ENCODE peak calls at places on chromosomes 12 and 14, in ten cellular contexts. One of them, this sample, is unnamed.

GRCh38 chr12:87795555-87795954 is 233.6 kb downstream of the C12orf50 start:
- DNase-seq in mesenchymal stem cell: no peak
- DNase-seq in PC-3: no peak
- DNase-seq in mammary epithelial cell: no peak
- DNase-seq in fibroblast of lung: no peak
- DNase-seq in HCT116: no peak
- DNase-seq in OCI-LY7: no peak
- DNase-seq in IMR-90: no peak
- DNase-seq in GM23248: no peak
- DNase-seq in hepatocyte: no peak
- DNase-seq in this sample: no peak

GRCh38 chr12:24697295-24697694 is 251.6 kb downstream of the BCAT1 start:
- DNase-seq in mesenchymal stem cell: no peak
- DNase-seq in PC-3: no peak
- DNase-seq in mammary epithelial cell: no peak
- DNase-seq in fibroblast of lung: no peak
- DNase-seq in HCT116: no peak
- DNase-seq in OCI-LY7: no peak
- DNase-seq in IMR-90: no peak
- DNase-seq in GM23248: no peak
- DNase-seq in hepatocyte: no peak
- DNase-seq in this sample: no peak

GRCh38 chr14:22974530-22975313 is 7.6 kb downstream of the AJUBA start:
- DNase-seq in mesenchymal stem cell: peak; percentile 62
- DNase-seq in PC-3: no peak
- DNase-seq in mammary epithelial cell: no peak
- DNase-seq in fibroblast of lung: no peak
- DNase-seq in HCT116: no peak
- DNase-seq in OCI-LY7: no peak
- DNase-seq in IMR-90: no peak
- DNase-seq in GM23248: no peak
- DNase-seq in hepatocyte: no peak
- DNase-seq in this sample: no peak

GRCh38 chr14:54746019-54746418 is 156.6 kb downstream of the GCH1 start:
- DNase-seq in mesenchymal stem cell: no peak
- DNase-seq in PC-3: no peak
- DNase-seq in mammary epithelial cell: no peak
- DNase-seq in fibroblast of lung: no peak
- DNase-seq in HCT116: no peak
- DNase-seq in OCI-LY7: no peak
- DNase-seq in IMR-90: no peak
- DNase-seq in GM23248: no peak
- DNase-seq in hepatocyte: no peak
- DNase-seq in this sample: no peak

GRCh38 chr14:73644531-73645247 is at the start of gene DNAL1:
- DNase-seq in mesenchymal stem cell: peak; percentile 92
- DNase-seq in PC-3: peak; percentile 93
- DNase-seq in mammary epithelial cell: peak; percentile 85
- DNase-seq in fibroblast of lung: peak; percentile 88
- DNase-seq in HCT116: peak; percentile 71
- DNase-seq in OCI-LY7: peak; percentile 93
- DNase-seq in IMR-90: peak; percentile 85
- DNase-seq in GM23248: peak; percentile 96
- DNase-seq in hepatocyte: peak; percentile 96
- DNase-seq in this sample: peak; percentile 93

GRCh38 chr14:86243158-86243557 is 713.2 kb downstream of the FLRT2 start:
- DNase-seq in mesenchymal stem cell: no peak
- DNase-seq in PC-3: no peak
- DNase-seq in mammary epithelial cell: no peak
- DNase-seq in fibroblast of lung: no peak
- DNase-seq in HCT116: no peak
- DNase-seq in OCI-LY7: peak; percentile 82
- DNase-seq in IMR-90: no peak
- DNase-seq in GM23248: no peak
- DNase-seq in hepatocyte: no peak
- DNase-seq in this sample: no peak

GRCh38 chr14:80954771-80955299 is 586 bp upstream of the TSHR start:
- DNase-seq in mesenchymal stem cell: peak; percentile 83
- DNase-seq in PC-3: peak; percentile 88
- DNase-seq in mammary epithelial cell: peak; percentile 63
- DNase-seq in fibroblast of lung: peak; percentile 74
- DNase-seq in HCT116: peak; percentile 51
- DNase-seq in OCI-LY7: peak; percentile 88
- DNase-seq in IMR-90: peak; percentile 72
- DNase-seq in GM23248: peak; percentile 92
- DNase-seq in hepatocyte: peak; percentile 85
- DNase-seq in this sample: peak; percentile 80

GRCh38 chr12:55729592-55730446 is 1.0 kb upstream of the CD63 start:
- DNase-seq in mesenchymal stem cell: peak; percentile 97
- DNase-seq in PC-3: peak; percentile 93
- DNase-seq in mammary epithelial cell: peak; percentile 93
- DNase-seq in fibroblast of lung: peak; percentile 57
- DNase-seq in HCT116: peak; percentile 68
- DNase-seq in OCI-LY7: peak; percentile 70
- DNase-seq in IMR-90: peak; percentile 94
- DNase-seq in GM23248: peak; percentile 94
- DNase-seq in hepatocyte: peak; percentile 94
- DNase-seq in this sample: peak; percentile 88

GRCh38 chr14:51093371-51094281 is 1.3 kb downstream of the TRIM9 start:
- DNase-seq in mesenchymal stem cell: no peak
- DNase-seq in PC-3: no peak
- DNase-seq in mammary epithelial cell: peak; percentile 35
- DNase-seq in fibroblast of lung: peak; percentile 3
- DNase-seq in HCT116: no peak
- DNase-seq in OCI-LY7: peak; percentile 23
- DNase-seq in IMR-90: no peak
- DNase-seq in GM23248: no peak
- DNase-seq in hepatocyte: peak; percentile 32
- DNase-seq in this sample: no peak

GRCh38 chr12:76563061-76563460 is 3.5 kb upstream of the OSBPL8 start:
- DNase-seq in mesenchymal stem cell: no peak
- DNase-seq in PC-3: peak; percentile 40
- DNase-seq in mammary epithelial cell: no peak
- DNase-seq in fibroblast of lung: no peak
- DNase-seq in HCT116: no peak
- DNase-seq in OCI-LY7: no peak
- DNase-seq in IMR-90: no peak
- DNase-seq in GM23248: no peak
- DNase-seq in hepatocyte: no peak
- DNase-seq in this sample: no peak

GRCh38 chr12:49293056-49293956 is 1.6 kb upstream of the PRPH start:
- DNase-seq in mesenchymal stem cell: no peak
- DNase-seq in PC-3: no peak
- DNase-seq in mammary epithelial cell: no peak
- DNase-seq in fibroblast of lung: peak; percentile 27
- DNase-seq in HCT116: no peak
- DNase-seq in OCI-LY7: no peak
- DNase-seq in IMR-90: no peak
- DNase-seq in GM23248: no peak
- DNase-seq in hepatocyte: no peak
- DNase-seq in this sample: no peak

GRCh38 chr12:108890208-108890607 is 10.3 kb downstream of the DAO start:
- DNase-seq in mesenchymal stem cell: peak; percentile 23
- DNase-seq in PC-3: peak; percentile 50
- DNase-seq in mammary epithelial cell: no peak
- DNase-seq in fibroblast of lung: peak; percentile 12
- DNase-seq in HCT116: no peak
- DNase-seq in OCI-LY7: peak; percentile 32
- DNase-seq in IMR-90: peak; percentile 15
- DNase-seq in GM23248: peak; percentile 12
- DNase-seq in hepatocyte: no peak
- DNase-seq in this sample: peak; percentile 16

GRCh38 chr12:49924847-49925246 is 21.1 kb upstream of the FAIM2 start:
- DNase-seq in mesenchymal stem cell: no peak
- DNase-seq in PC-3: no peak
- DNase-seq in mammary epithelial cell: no peak
- DNase-seq in fibroblast of lung: no peak
- DNase-seq in HCT116: no peak
- DNase-seq in OCI-LY7: no peak
- DNase-seq in IMR-90: no peak
- DNase-seq in GM23248: no peak
- DNase-seq in hepatocyte: no peak
- DNase-seq in this sample: no peak

GRCh38 chr14:67620217-67620789 is 583 bp downstream of the ARG2 start:
- DNase-seq in mesenchymal stem cell: peak; percentile 23
- DNase-seq in PC-3: peak; percentile 36
- DNase-seq in mammary epithelial cell: peak; percentile 33
- DNase-seq in fibroblast of lung: no peak
- DNase-seq in HCT116: no peak
- DNase-seq in OCI-LY7: no peak
- DNase-seq in IMR-90: peak; percentile 7
- DNase-seq in GM23248: peak; percentile 48
- DNase-seq in hepatocyte: peak; percentile 50
- DNase-seq in this sample: peak; percentile 31

GRCh38 chr12:49084438-49084837 is 10.2 kb downstream of the DHH start:
- DNase-seq in mesenchymal stem cell: no peak
- DNase-seq in PC-3: no peak
- DNase-seq in mammary epithelial cell: no peak
- DNase-seq in fibroblast of lung: no peak
- DNase-seq in HCT116: no peak
- DNase-seq in OCI-LY7: no peak
- DNase-seq in IMR-90: no peak
- DNase-seq in GM23248: no peak
- DNase-seq in hepatocyte: no peak
- DNase-seq in this sample: no peak

GRCh38 chr14:79260406-79260805 is 950.9 kb downstream of the DIO2 start:
- DNase-seq in mesenchymal stem cell: no peak
- DNase-seq in PC-3: no peak
- DNase-seq in mammary epithelial cell: no peak
- DNase-seq in fibroblast of lung: no peak
- DNase-seq in HCT116: no peak
- DNase-seq in OCI-LY7: no peak
- DNase-seq in IMR-90: no peak
- DNase-seq in GM23248: no peak
- DNase-seq in hepatocyte: no peak
- DNase-seq in this sample: no peak

GRCh38 chr12:100371146-100371545 is 14.3 kb downstream of the SLC17A8 start:
- DNase-seq in mesenchymal stem cell: no peak
- DNase-seq in PC-3: no peak
- DNase-seq in mammary epithelial cell: no peak
- DNase-seq in fibroblast of lung: no peak
- DNase-seq in HCT116: no peak
- DNase-seq in OCI-LY7: no peak
- DNase-seq in IMR-90: no peak
- DNase-seq in GM23248: no peak
- DNase-seq in hepatocyte: no peak
- DNase-seq in this sample: no peak

GRCh38 chr14:72850360-72850759 is 43.5 kb downstream of the DPF3 start:
- DNase-seq in mesenchymal stem cell: no peak
- DNase-seq in PC-3: peak; percentile 11
- DNase-seq in mammary epithelial cell: no peak
- DNase-seq in fibroblast of lung: no peak
- DNase-seq in HCT116: no peak
- DNase-seq in OCI-LY7: no peak
- DNase-seq in IMR-90: no peak
- DNase-seq in GM23248: peak; percentile 55
- DNase-seq in hepatocyte: peak; percentile 43
- DNase-seq in this sample: no peak

GRCh38 chr14:103698380-103699260 is 16.6 kb downstream of the XRCC3 start:
- DNase-seq in mesenchymal stem cell: no peak
- DNase-seq in PC-3: peak; percentile 28
- DNase-seq in mammary epithelial cell: no peak
- DNase-seq in fibroblast of lung: no peak
- DNase-seq in HCT116: no peak
- DNase-seq in OCI-LY7: peak; percentile 84
- DNase-seq in IMR-90: no peak
- DNase-seq in GM23248: no peak
- DNase-seq in hepatocyte: no peak
- DNase-seq in this sample: no peak

GRCh38 chr12:101935769-101936741 is 58.7 kb downstream of the DRAM1 start:
- DNase-seq in mesenchymal stem cell: peak; percentile 94
- DNase-seq in PC-3: peak; percentile 37
- DNase-seq in mammary epithelial cell: peak; percentile 96
- DNase-seq in fibroblast of lung: peak; percentile 96
- DNase-seq in HCT116: no peak
- DNase-seq in OCI-LY7: peak; percentile 81
- DNase-seq in IMR-90: peak; percentile 99
- DNase-seq in GM23248: peak; percentile 97
- DNase-seq in hepatocyte: peak; percentile 62
- DNase-seq in this sample: peak; percentile 64

GRCh38 chr12:84803661-84804060 is 108.9 kb downstream of the SLC6A15 start:
- DNase-seq in mesenchymal stem cell: no peak
- DNase-seq in PC-3: no peak
- DNase-seq in mammary epithelial cell: no peak
- DNase-seq in fibroblast of lung: no peak
- DNase-seq in HCT116: no peak
- DNase-seq in OCI-LY7: no peak
- DNase-seq in IMR-90: no peak
- DNase-seq in GM23248: no peak
- DNase-seq in hepatocyte: no peak
- DNase-seq in this sample: no peak

GRCh38 chr14:36505892-36506731 is 13.9 kb downstream of the NKX2-1 start:
- DNase-seq in mesenchymal stem cell: no peak
- DNase-seq in PC-3: no peak
- DNase-seq in mammary epithelial cell: no peak
- DNase-seq in fibroblast of lung: no peak
- DNase-seq in HCT116: no peak
- DNase-seq in OCI-LY7: no peak
- DNase-seq in IMR-90: no peak
- DNase-seq in GM23248: no peak
- DNase-seq in hepatocyte: no peak
- DNase-seq in this sample: no peak
- H2AFZ ChIP-seq in mesenchymal stem cell: no peak overlapping the region
- H2AFZ ChIP-seq in PC-3: no peak overlapping the region
- H2AFZ ChIP-seq in mammary epithelial cell: no peak overlapping the region
- H2AFZ ChIP-seq in fibroblast of lung: no peak overlapping the region
- H2AFZ ChIP-seq in HCT116: no peak overlapping the region
- H2AFZ ChIP-seq in OCI-LY7: no peak overlapping the region
- H2AFZ ChIP-seq in IMR-90: no peak overlapping the region
- H2AFZ ChIP-seq in GM23248: no peak overlapping the region
- H2AFZ ChIP-seq in hepatocyte: no peak overlapping the region
- H2AFZ ChIP-seq in this sample: no peak overlapping the region

GRCh38 chr12:104399750-104400612 is 56.8 kb upstream of the CHST11 start:
- DNase-seq in mesenchymal stem cell: no peak
- DNase-seq in PC-3: no peak
- DNase-seq in mammary epithelial cell: no peak
- DNase-seq in fibroblast of lung: no peak
- DNase-seq in HCT116: no peak
- DNase-seq in OCI-LY7: no peak
- DNase-seq in IMR-90: no peak
- DNase-seq in GM23248: no peak
- DNase-seq in hepatocyte: no peak
- DNase-seq in this sample: no peak
- H2AFZ ChIP-seq in mesenchymal stem cell: no peak overlapping the region
- H2AFZ ChIP-seq in PC-3: no peak overlapping the region
- H2AFZ ChIP-seq in mammary epithelial cell: no peak overlapping the region
- H2AFZ ChIP-seq in fibroblast of lung: no peak overlapping the region
- H2AFZ ChIP-seq in HCT116: no peak overlapping the region
- H2AFZ ChIP-seq in OCI-LY7: no peak overlapping the region
- H2AFZ ChIP-seq in IMR-90: no peak overlapping the region
- H2AFZ ChIP-seq in GM23248: no peak overlapping the region
- H2AFZ ChIP-seq in hepatocyte: no peak overlapping the region
- H2AFZ ChIP-seq in this sample: no peak overlapping the region

GRCh38 chr14:101359221-101360044 is 201.9 kb upstream of the DIO3 start:
- DNase-seq in mesenchymal stem cell: no peak
- DNase-seq in PC-3: no peak
- DNase-seq in mammary epithelial cell: no peak
- DNase-seq in fibroblast of lung: peak; percentile 34
- DNase-seq in HCT116: no peak
- DNase-seq in OCI-LY7: peak; percentile 75
- DNase-seq in IMR-90: no peak
- DNase-seq in GM23248: peak; percentile 6
- DNase-seq in hepatocyte: peak; percentile 55
- DNase-seq in this sample: no peak
- H2AFZ ChIP-seq in mesenchymal stem cell: no peak overlapping the region
- H2AFZ ChIP-seq in PC-3: no peak overlapping the region
- H2AFZ ChIP-seq in mammary epithelial cell: no peak overlapping the region
- H2AFZ ChIP-seq in fibroblast of lung: no peak overlapping the region
- H2AFZ ChIP-seq in HCT116: no peak overlapping the region
- H2AFZ ChIP-seq in OCI-LY7: peak overlapping the region; percentile 38
- H2AFZ ChIP-seq in IMR-90: no peak overlapping the region
- H2AFZ ChIP-seq in GM23248: no peak overlapping the region
- H2AFZ ChIP-seq in hepatocyte: no peak overlapping the region
- H2AFZ ChIP-seq in this sample: no peak overlapping the region

GRCh38 chr14:49950275-49951250 is 57.7 kb downstream of the ARF6 start:
- DNase-seq in mesenchymal stem cell: no peak
- DNase-seq in PC-3: peak; percentile 96
- DNase-seq in mammary epithelial cell: peak; percentile 98
- DNase-seq in fibroblast of lung: no peak
- DNase-seq in HCT116: peak; percentile 66
- DNase-seq in OCI-LY7: no peak
- DNase-seq in IMR-90: no peak
- DNase-seq in GM23248: no peak
- DNase-seq in hepatocyte: no peak
- DNase-seq in this sample: peak; percentile 18
- H2AFZ ChIP-seq in mesenchymal stem cell: no peak overlapping the region
- H2AFZ ChIP-seq in PC-3: peak overlapping the region; percentile 25
- H2AFZ ChIP-seq in mammary epithelial cell: no peak overlapping the region
- H2AFZ ChIP-seq in fibroblast of lung: no peak overlapping the region
- H2AFZ ChIP-seq in HCT116: peak overlapping the region; percentile 81
- H2AFZ ChIP-seq in OCI-LY7: peak overlapping the region; percentile 64
- H2AFZ ChIP-seq in IMR-90: no peak overlapping the region
- H2AFZ ChIP-seq in GM23248: no peak overlapping the region
- H2AFZ ChIP-seq in hepatocyte: no peak overlapping the region
- H2AFZ ChIP-seq in this sample: no peak overlapping the region